ENCODE peak calls at places on chromosome 17, in six cellular contexts. One of them, this sample, is unnamed.

GRCh38 chr17:9002610-9003354 is 18.5 kb upstream of the NTN1 start:
- DNase-seq in GM13977: peak
- DNase-seq in brain microvascular endothelial cell: no peak
- DNase-seq in fibroblast of lung: peak
- DNase-seq in HCT116: no peak
- DNase-seq in PC-3: no peak
- DNase-seq in this sample: no peak

GRCh38 chr17:608911-609882 is 105.4 kb downstream of the VPS53 start:
- DNase-seq in brain microvascular endothelial cell: no peak
- DNase-seq in HCT116: no peak
- DNase-seq in PC-3: no peak
- DNase-seq in GM13977: no peak
- DNase-seq in fibroblast of lung: peak
- DNase-seq in this sample: peak

GRCh38 chr17:27458524-27458908 is 2.3 kb downstream of the KSR1 start:
- DNase-seq in GM13977: no peak
- DNase-seq in PC-3: no peak
- DNase-seq in brain microvascular endothelial cell: no peak
- DNase-seq in fibroblast of lung: no peak
- DNase-seq in HCT116: no peak
- DNase-seq in this sample: no peak

GRCh38 chr17:8922451-8922850 is 43.1 kb downstream of the PIK3R5 start:
- DNase-seq in fibroblast of lung: peak
- DNase-seq in PC-3: peak
- DNase-seq in GM13977: no peak
- DNase-seq in brain microvascular endothelial cell: peak
- DNase-seq in HCT116: no peak
- DNase-seq in this sample: peak

GRCh38 chr17:9079461-9080103 is 58.3 kb downstream of the NTN1 start:
- DNase-seq in brain microvascular endothelial cell: no peak
- DNase-seq in PC-3: no peak
- DNase-seq in GM13977: no peak
- DNase-seq in HCT116: no peak
- DNase-seq in fibroblast of lung: no peak
- DNase-seq in this sample: no peak

GRCh38 chr17:70763018-70763417 is 593.7 kb downstream of the KCNJ2 start:
- DNase-seq in GM13977: no peak
- DNase-seq in PC-3: no peak
- DNase-seq in HCT116: no peak
- DNase-seq in fibroblast of lung: no peak
- DNase-seq in brain microvascular endothelial cell: no peak
- DNase-seq in this sample: no peak

GRCh38 chr17:61185385-61185784 is 214.3 kb upstream of the TBX2 start:
- DNase-seq in fibroblast of lung: no peak
- DNase-seq in HCT116: no peak
- DNase-seq in brain microvascular endothelial cell: no peak
- DNase-seq in PC-3: no peak
- DNase-seq in GM13977: no peak
- DNase-seq in this sample: no peak

GRCh38 chr17:60390223-60390622 is 1.7 kb downstream of the USP32 start:
- DNase-seq in GM13977: no peak
- DNase-seq in PC-3: peak
- DNase-seq in fibroblast of lung: peak
- DNase-seq in HCT116: no peak
- DNase-seq in brain microvascular endothelial cell: peak
- DNase-seq in this sample: peak

GRCh38 chr17:54982399-54982798 is 13.8 kb downstream of the STXBP4 start:
- DNase-seq in HCT116: no peak
- DNase-seq in brain microvascular endothelial cell: peak
- DNase-seq in GM13977: no peak
- DNase-seq in fibroblast of lung: peak
- DNase-seq in PC-3: no peak
- DNase-seq in this sample: peak

GRCh38 chr17:73787721-73788051 is 143.4 kb upstream of the SDK2 start:
- DNase-seq in HCT116: no peak
- DNase-seq in GM13977: no peak
- DNase-seq in brain microvascular endothelial cell: no peak
- DNase-seq in fibroblast of lung: no peak
- DNase-seq in PC-3: no peak
- DNase-seq in this sample: no peak

GRCh38 chr17:19769946-19770652 is 22.0 kb upstream of the ALDH3A1 start:
- DNase-seq in brain microvascular endothelial cell: no peak
- DNase-seq in GM13977: no peak
- DNase-seq in fibroblast of lung: peak
- DNase-seq in HCT116: no peak
- DNase-seq in PC-3: peak
- DNase-seq in this sample: peak

GRCh38 chr17:59451706-59452105 is 113.7 kb upstream of the DHX40 start:
- DNase-seq in brain microvascular endothelial cell: peak
- DNase-seq in fibroblast of lung: peak
- DNase-seq in HCT116: no peak
- DNase-seq in GM13977: no peak
- DNase-seq in PC-3: peak
- DNase-seq in this sample: peak

GRCh38 chr17:17568772-17569195 is 22.7 kb downstream of the PEMT start:
- DNase-seq in fibroblast of lung: peak
- DNase-seq in PC-3: peak
- DNase-seq in brain microvascular endothelial cell: no peak
- DNase-seq in HCT116: peak
- DNase-seq in GM13977: peak
- DNase-seq in this sample: peak

GRCh38 chr17:76544916-76545365 is 5.1 kb downstream of the PRCD start:
- DNase-seq in fibroblast of lung: no peak
- DNase-seq in PC-3: no peak
- DNase-seq in GM13977: no peak
- DNase-seq in brain microvascular endothelial cell: no peak
- DNase-seq in HCT116: no peak
- DNase-seq in this sample: no peak

GRCh38 chr17:64174686-64175456 is 44.9 kb upstream of the ERN1 start:
- DNase-seq in PC-3: no peak
- DNase-seq in brain microvascular endothelial cell: peak
- DNase-seq in GM13977: no peak
- DNase-seq in HCT116: no peak
- DNase-seq in fibroblast of lung: peak
- DNase-seq in this sample: peak

GRCh38 chr17:76076100-76076764 is 1.7 kb downstream of the GALR2 start:
- DNase-seq in GM13977: no peak
- DNase-seq in brain microvascular endothelial cell: no peak
- DNase-seq in fibroblast of lung: no peak
- DNase-seq in HCT116: no peak
- DNase-seq in PC-3: no peak
- DNase-seq in this sample: no peak

GRCh38 chr17:76576189-76576588 is 9.5 kb downstream of the ST6GALNAC2 start:
- DNase-seq in brain microvascular endothelial cell: no peak
- DNase-seq in HCT116: no peak
- DNase-seq in GM13977: no peak
- DNase-seq in PC-3: no peak
- DNase-seq in fibroblast of lung: no peak
- DNase-seq in this sample: no peak

GRCh38 chr17:6667516-6667915 is 16.0 kb downstream of the C17orf100 start:
- DNase-seq in PC-3: no peak
- DNase-seq in GM13977: no peak
- DNase-seq in HCT116: no peak
- DNase-seq in fibroblast of lung: no peak
- DNase-seq in brain microvascular endothelial cell: no peak
- DNase-seq in this sample: no peak

GRCh38 chr17:50196036-50196435 is 5.4 kb downstream of the COL1A1 start:
- DNase-seq in fibroblast of lung: peak
- DNase-seq in brain microvascular endothelial cell: no peak
- DNase-seq in PC-3: no peak
- DNase-seq in HCT116: no peak
- DNase-seq in GM13977: no peak
- DNase-seq in this sample: no peak

GRCh38 chr17:306116-306515 is 46.5 kb downstream of the RPH3AL start:
- DNase-seq in fibroblast of lung: no peak
- DNase-seq in PC-3: no peak
- DNase-seq in GM13977: no peak
- DNase-seq in HCT116: no peak
- DNase-seq in brain microvascular endothelial cell: no peak
- DNase-seq in this sample: no peak

GRCh38 chr17:74686761-74687160 is 26.0 kb downstream of the CD300LF start:
- DNase-seq in HCT116: no peak
- DNase-seq in GM13977: no peak
- DNase-seq in PC-3: peak
- DNase-seq in brain microvascular endothelial cell: no peak
- DNase-seq in fibroblast of lung: no peak
- DNase-seq in this sample: no peak

GRCh38 chr17:31663576-31663975 is 195.5 kb downstream of the COPRS start:
- DNase-seq in brain microvascular endothelial cell: no peak
- DNase-seq in PC-3: no peak
- DNase-seq in fibroblast of lung: peak
- DNase-seq in HCT116: peak
- DNase-seq in GM13977: no peak
- DNase-seq in this sample: peak

GRCh38 chr17:72343911-72344310 is 223.1 kb downstream of the SOX9 start:
- DNase-seq in brain microvascular endothelial cell: no peak
- DNase-seq in fibroblast of lung: peak
- DNase-seq in PC-3: no peak
- DNase-seq in GM13977: no peak
- DNase-seq in HCT116: no peak
- DNase-seq in this sample: peak

GRCh38 chr17:77274137-77274829 is 133.5 kb downstream of the SEC14L1 start:
- DNase-seq in GM13977: no peak
- DNase-seq in fibroblast of lung: no peak
- DNase-seq in brain microvascular endothelial cell: no peak
- DNase-seq in HCT116: no peak
- DNase-seq in PC-3: no peak
- DNase-seq in this sample: no peak

GRCh38 chr17:56819431-56820145 is 14.1 kb downstream of the C17orf67 start:
- DNase-seq in fibroblast of lung: peak
- DNase-seq in HCT116: peak
- DNase-seq in PC-3: peak
- DNase-seq in brain microvascular endothelial cell: peak
- DNase-seq in GM13977: peak
- DNase-seq in this sample: peak

GRCh38 chr17:68328676-68329075 is 37.4 kb downstream of the ARSG start:
- DNase-seq in GM13977: no peak
- DNase-seq in HCT116: no peak
- DNase-seq in brain microvascular endothelial cell: no peak
- DNase-seq in fibroblast of lung: no peak
- DNase-seq in PC-3: peak
- DNase-seq in this sample: no peak

DNA sequence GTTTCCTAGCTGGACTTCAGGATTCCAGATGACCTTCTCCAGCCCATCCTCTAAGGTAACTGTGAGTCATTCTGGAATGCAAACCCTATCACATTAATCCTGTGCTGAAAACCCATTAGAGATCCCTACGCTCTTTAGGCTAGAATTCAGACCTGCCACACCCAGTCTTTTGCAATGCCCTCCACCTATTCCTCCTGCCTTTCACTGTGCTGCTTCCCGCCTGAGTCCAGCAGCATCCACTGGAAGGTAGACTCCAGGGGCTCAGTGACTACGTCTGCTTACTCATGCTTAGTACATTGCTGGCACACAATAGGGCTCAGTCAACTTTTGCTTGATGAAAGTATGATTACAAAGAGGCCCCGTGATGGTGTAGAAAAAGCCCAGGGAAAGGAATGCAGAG is 121.1 kb downstream of the SPACA3 start:
- DNase-seq in fibroblast of lung: peak
- DNase-seq in brain microvascular endothelial cell: no peak
- DNase-seq in PC-3: peak
- DNase-seq in HCT116: peak
- DNase-seq in GM13977: no peak
- DNase-seq in this sample: peak
- TF ChIP-seq CTCF in fibroblast of lung: no peak
- TF ChIP-seq CTCF in brain microvascular endothelial cell: no peak
- TF ChIP-seq CTCF in PC-3: no peak
- TF ChIP-seq CTCF in HCT116: no peak
- TF ChIP-seq CTCF in GM13977: no peak
- TF ChIP-seq CTCF in this sample: no peak

GRCh38 chr17:79842656-79843474 is 3.6 kb upstream of the CBX4 start:
- DNase-seq in HCT116: no peak
- DNase-seq in PC-3: peak
- DNase-seq in fibroblast of lung: no peak
- DNase-seq in brain microvascular endothelial cell: no peak
- DNase-seq in GM13977: peak
- DNase-seq in this sample: no peak
- TF ChIP-seq CTCF in HCT116: no peak
- TF ChIP-seq CTCF in PC-3: peak
- TF ChIP-seq CTCF in fibroblast of lung: no peak
- TF ChIP-seq CTCF in brain microvascular endothelial cell: peak
- TF ChIP-seq CTCF in GM13977: peak
- TF ChIP-seq CTCF in this sample: no peak

GRCh38 chr17:4365628-4366311 is 705 bp downstream of the UBE2G1 start:
- DNase-seq in HCT116: no peak
- DNase-seq in fibroblast of lung: peak
- DNase-seq in PC-3: no peak
- DNase-seq in brain microvascular endothelial cell: no peak
- DNase-seq in GM13977: peak
- DNase-seq in this sample: no peak

GRCh38 chr17:4364622-4365041 is 1.8 kb downstream of the UBE2G1 start:
- DNase-seq in brain microvascular endothelial cell: no peak
- DNase-seq in PC-3: no peak
- DNase-seq in GM13977: no peak
- DNase-seq in HCT116: no peak
- DNase-seq in fibroblast of lung: no peak
- DNase-seq in this sample: no peak

GRCh38 chr17:4365103-4365627 is 1.3 kb downstream of the UBE2G1 start:
- DNase-seq in HCT116: peak
- DNase-seq in brain microvascular endothelial cell: peak
- DNase-seq in GM13977: peak
- DNase-seq in fibroblast of lung: peak
- DNase-seq in PC-3: peak
- DNase-seq in this sample: peak

GRCh38 chr17:4368341-4368740 is 1.9 kb upstream of the UBE2G1 start:
- DNase-seq in HCT116: no peak
- DNase-seq in PC-3: no peak
- DNase-seq in brain microvascular endothelial cell: no peak
- DNase-seq in fibroblast of lung: no peak
- DNase-seq in GM13977: no peak
- DNase-seq in this sample: no peak

GRCh38 chr17:4366312-4367063 is at the start of gene UBE2G1:
- DNase-seq in fibroblast of lung: peak
- DNase-seq in PC-3: peak
- DNase-seq in HCT116: peak
- DNase-seq in brain microvascular endothelial cell: peak
- DNase-seq in GM13977: peak
- DNase-seq in this sample: peak
- TF ChIP-seq CTCF in fibroblast of lung: no peak
- TF ChIP-seq CTCF in PC-3: peak
- TF ChIP-seq CTCF in HCT116: peak
- TF ChIP-seq CTCF in brain microvascular endothelial cell: peak
- TF ChIP-seq CTCF in GM13977: peak
- TF ChIP-seq CTCF in this sample: no peak

DNA sequence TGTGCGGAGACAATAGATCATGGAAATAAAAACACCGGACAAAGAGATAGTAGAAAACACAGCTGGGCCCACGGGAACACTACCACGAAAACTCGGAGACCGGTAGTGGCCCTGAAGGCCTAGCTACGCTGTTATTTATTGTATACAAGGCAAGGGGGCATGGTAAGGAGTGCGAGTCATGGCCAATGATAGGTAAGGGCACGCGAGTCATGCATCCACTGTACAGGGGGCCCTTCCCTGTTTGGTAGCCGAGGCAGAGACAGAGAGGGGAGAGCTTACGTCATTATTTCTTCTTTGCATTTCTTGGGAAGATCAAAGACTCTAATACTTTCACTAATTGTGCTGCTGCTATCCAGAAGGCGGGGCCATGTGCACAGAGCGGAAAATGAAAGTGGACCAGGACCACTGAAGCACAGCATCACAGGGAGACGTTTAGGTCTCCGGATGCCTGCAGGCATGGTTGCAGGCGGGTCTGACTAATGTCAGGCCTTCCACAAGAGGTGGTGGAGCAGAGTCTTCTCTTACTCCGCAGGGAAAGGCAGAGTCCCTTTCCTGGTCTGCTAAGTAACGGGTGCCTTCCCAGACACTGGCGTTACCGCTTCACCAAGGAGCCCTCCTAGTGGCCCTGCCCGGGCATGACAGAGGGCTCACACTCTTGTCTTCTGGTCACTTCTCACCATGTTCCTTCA is 74.4 kb upstream of the ARL4D start:
- DNase-seq in PC-3: no peak
- DNase-seq in HCT116: no peak
- DNase-seq in GM13977: no peak
- DNase-seq in brain microvascular endothelial cell: no peak
- DNase-seq in fibroblast of lung: no peak
- DNase-seq in this sample: no peak
- TF ChIP-seq CTCF in PC-3: no peak
- TF ChIP-seq CTCF in HCT116: peak
- TF ChIP-seq CTCF in GM13977: no peak
- TF ChIP-seq CTCF in brain microvascular endothelial cell: peak
- TF ChIP-seq CTCF in fibroblast of lung: no peak
- TF ChIP-seq CTCF in this sample: no peak

This sample was measured in fibroblast of mammary gland.